ENCODE peak calls at places on chromosomes 11 and 22, in seven cellular contexts. T is Panc1, C is GM12878, H is sigmoid colon, G is GM23338, M is suprapubic skin, X is HL-60. I is an unnamed sample.
A peak's percentile ranks its signal among the peaks of the same experiment; 100 is the strongest.

GRCh38 chr11:111417011-111417765 is 38.1 kb upstream of the POU2AF1 start:
- DNase-seq in T (no peak), H (no peak), X (no peak), M (no peak), C (peak; percentile 96), G (no peak), I (peak; percentile 83)

GRCh38 chr22:49533886-49534285 is 293.8 kb downstream of the BRD1 start:
- DNase-seq in X (no peak), H (peak; percentile 25), T (no peak), C (no peak), G (no peak), M (peak; percentile 31), I (peak; percentile 54)

GRCh38 chr11:10443152-10443551 is 11.9 kb upstream of the AMPD3 start:
- DNase-seq in H (no peak), C (no peak), T (no peak), M (no peak), X (no peak), G (no peak), I (no peak)

GRCh38 chr22:30806391-30806861 is 111.8 kb downstream of the OSBP2 start:
- DNase-seq in C (no peak), G (peak; percentile 60), T (no peak), X (no peak), M (no peak), H (no peak), I (no peak)

GRCh38 chr11:65743928-65744698 is 23.5 kb upstream of the RNASEH2C start:
- DNase-seq in X (peak; percentile 51), G (peak; percentile 78), C (no peak), M (no peak), H (no peak), T (no peak), I (no peak)

GRCh38 chr11:61369372-61370348 is 7.5 kb downstream of the TMEM138 start:
- DNase-seq in M (no peak), C (peak; percentile 77), T (no peak), G (no peak), H (peak; percentile 76), X (no peak), I (no peak)

GRCh38 chr11:120181446-120181992 is 29.3 kb upstream of the OAF start:
- DNase-seq in M (peak; percentile 42), H (no peak), X (no peak), G (no peak), T (no peak), C (no peak), I (peak; percentile 39)

GRCh38 chr11:113034591-113034990 is 73.4 kb downstream of the NCAM1 start:
- DNase-seq in X (no peak), H (no peak), G (no peak), C (no peak), M (no peak), T (no peak), I (no peak)

GRCh38 chr11:35237860-35238715 is 99.1 kb downstream of the CD44 start:
- DNase-seq in M (no peak), T (no peak), C (peak; percentile 35), G (peak; percentile 96), X (peak; percentile 45), H (no peak), I (no peak)

GRCh38 chr11:19849107-19849789 is 136.6 kb downstream of the NAV2 start:
- DNase-seq in H (no peak), M (no peak), G (no peak), C (no peak), X (no peak), T (no peak), I (no peak)

GRCh38 chr11:119384332-119384731 is 2.8 kb upstream of the USP2 start:
- DNase-seq in M (no peak), G (no peak), H (no peak), X (no peak), C (no peak), T (no peak), I (no peak)

GRCh38 chr11:36763187-36763586 is 165.2 kb upstream of the RAG2 start:
- DNase-seq in T (no peak), X (no peak), H (no peak), G (no peak), C (no peak), M (no peak), I (no peak)

GRCh38 chr22:19824197-19825015 is 30.3 kb downstream of the GNB1L start:
- DNase-seq in H (peak; percentile 34), G (no peak), C (no peak), T (no peak), M (peak; percentile 59), X (peak; percentile 55), I (no peak)

GRCh38 chr11:104075716-104076115 is 39.3 kb downstream of the DDI1 start:
- DNase-seq in T (no peak), G (no peak), H (no peak), M (no peak), X (no peak), C (no peak), I (no peak)

GRCh38 chr22:28929197-28929596 is 45.8 kb downstream of the ZNRF3 start:
- DNase-seq in H (no peak), X (no peak), T (no peak), G (no peak), M (no peak), C (no peak), I (no peak)

GRCh38 chr11:12005061-12005460 is 3.4 kb downstream of the DKK3 start:
- DNase-seq in C (no peak), M (no peak), T (no peak), G (no peak), H (no peak), X (no peak), I (no peak)
- H3K27ac ChIP-seq in C (no peak overlapping the region), M (no peak overlapping the region), T (no peak overlapping the region), G (no peak overlapping the region), H (no peak overlapping the region), X (no peak overlapping the region), I (no peak overlapping the region)

GRCh38 chr11:72413914-72414628 is 20.3 kb downstream of the CLPB start:
- DNase-seq in C (no peak), H (peak; percentile 92), T (peak; percentile 57), X (peak; percentile 56), M (peak; percentile 87), G (peak; percentile 78), I (peak; percentile 95)

GRCh38 chr11:72406536-72407507 is 27.5 kb downstream of the CLPB start:
- DNase-seq in X (no peak), H (peak; percentile 21), C (no peak), G (no peak), M (no peak), T (no peak), I (no peak)

GRCh38 chr11:72410956-72411355 is 23.4 kb downstream of the CLPB start:
- DNase-seq in T (no peak), M (no peak), H (peak; percentile 8), C (no peak), X (no peak), G (no peak), I (no peak)

GRCh38 chr11:72409458-72409857 is 24.9 kb downstream of the CLPB start:
- DNase-seq in H (peak; percentile 17), C (no peak), T (no peak), G (no peak), X (no peak), M (no peak), I (no peak)

GRCh38 chr11:72411623-72412532 is 22.5 kb downstream of the CLPB start:
- DNase-seq in C (no peak), X (peak; percentile 26), G (no peak), T (no peak), M (no peak), H (peak; percentile 72), I (peak; percentile 78)
- TF ChIP-seq POLR2AphosphoS5 in C (no peak), X (peak; percentile 42), G (no peak), T (no peak), M (no peak), H (peak; percentile 33), I (peak; percentile 49)

GRCh38 chr22:36398602-36399472 is 11.1 kb upstream of the MYH9 start:
- DNase-seq in G (no peak), C (no peak), X (no peak), H (no peak), T (no peak), M (no peak), I (no peak)

GRCh38 chr22:36395061-36395849 is 7.5 kb upstream of the MYH9 start:
- DNase-seq in H (no peak), T (no peak), M (no peak), G (peak; percentile 20), C (no peak), X (no peak), I (no peak)

GRCh38 chr22:36395922-36396321 is 8.2 kb upstream of the MYH9 start:
- DNase-seq in G (no peak), H (no peak), M (no peak), C (no peak), X (no peak), T (no peak), I (no peak)

GRCh38 chr22:36397767-36398093 is 10.0 kb upstream of the MYH9 start:
- DNase-seq in G (no peak), H (no peak), C (no peak), T (no peak), M (no peak), X (no peak), I (no peak)

GRCh38 chr22:36397081-36397766 is 9.5 kb upstream of the MYH9 start:
- DNase-seq in T (no peak), H (no peak), M (no peak), C (no peak), X (no peak), G (peak; percentile 44), I (no peak)
- H3K27ac ChIP-seq in T (no peak overlapping the region), H (no peak overlapping the region), M (no peak overlapping the region), C (no peak overlapping the region), X (no peak overlapping the region), G (no peak overlapping the region), I (no peak overlapping the region)

GRCh38 chr22:46073683-46074504 is 76.4 kb upstream of the PPARA start:
- DNase-seq in G (no peak), M (peak; percentile 68), T (no peak), X (no peak), C (no peak), H (peak; percentile 89), I (peak; percentile 75)

GRCh38 chr22:46072981-46073682 is 77.2 kb upstream of the PPARA start:
- DNase-seq in H (peak; percentile 55), X (no peak), M (no peak), T (no peak), C (no peak), G (no peak), I (peak; percentile 39)

GRCh38 chr22:46075764-46076531 is 74.4 kb upstream of the PPARA start:
- DNase-seq in T (no peak), G (no peak), C (no peak), H (peak; percentile 63), X (no peak), M (peak; percentile 59), I (peak; percentile 66)

GRCh38 chr22:46076651-46077339 is 73.5 kb upstream of the PPARA start:
- DNase-seq in M (peak; percentile 79), X (no peak), H (peak; percentile 84), T (no peak), C (no peak), G (peak; percentile 54), I (peak; percentile 74)

DNA sequence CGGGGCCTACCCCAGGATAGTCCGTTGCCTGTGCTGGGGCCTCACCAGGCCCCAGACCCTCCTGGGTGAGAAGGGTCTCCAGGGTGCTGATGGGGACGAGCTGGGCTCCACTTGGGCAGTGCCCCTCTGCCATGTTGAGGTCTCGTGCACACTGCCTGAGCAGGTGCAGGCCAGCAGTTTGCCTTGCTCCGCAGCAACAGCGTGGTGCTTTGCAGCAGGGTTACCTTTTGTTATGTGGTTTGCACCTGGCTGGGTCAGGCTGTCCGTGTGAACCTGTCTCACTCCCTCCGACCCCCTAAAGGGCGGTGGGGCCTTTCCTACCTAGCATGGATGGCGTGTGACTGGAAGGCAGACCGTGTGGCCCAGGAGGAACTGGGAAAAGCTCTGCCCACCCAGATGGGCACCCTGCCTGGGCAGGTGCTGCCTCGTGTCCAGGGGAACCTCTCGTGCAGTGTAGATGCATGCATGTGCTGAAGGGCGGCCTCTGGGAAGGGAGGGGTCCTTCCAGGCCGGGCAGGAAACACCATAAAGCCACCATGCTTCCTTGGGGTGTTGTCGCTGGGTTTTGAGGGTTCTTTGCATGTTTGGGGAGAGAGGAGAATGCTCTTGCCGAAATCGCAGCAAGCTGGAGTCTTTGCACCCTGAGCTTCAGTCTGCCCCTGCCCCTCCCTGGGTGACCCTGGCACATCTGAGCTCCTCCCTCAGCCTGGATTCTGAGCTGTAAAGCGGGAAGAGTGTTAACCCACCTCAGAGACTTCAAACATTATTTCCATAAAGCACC is 75.4 kb upstream of the PPARA start:
- DNase-seq in H (peak; percentile 68), C (no peak), T (no peak), G (peak; percentile 36), X (no peak), M (peak; percentile 62), I (peak; percentile 71)
- TF ChIP-seq POLR2AphosphoS5 in H (no peak), C (no peak), T (peak; percentile 26), G (no peak), X (no peak), M (no peak), I (peak; percentile 69)